ENCODE peak calls at places on chromosome 15, in ten cellular contexts. O, K, T, P, Z, U, S, J, M and C are unnamed samples.

GRCh38 chr15:71792521-71792920 is 17.8 kb upstream of the NR2E3 start:
- DNase-seq in P (no peak), M (peak; percentile 44), U (no peak), T (no peak), O (no peak), S (peak; percentile 70), K (no peak), Z (peak; percentile 64), J (no peak), C (no peak)

GRCh38 chr15:31811641-31812040 is 218.7 kb upstream of the CHRNA7 start:
- DNase-seq in Z (no peak), K (no peak), O (no peak), M (no peak), P (no peak), U (no peak), T (no peak), S (no peak), J (no peak), C (no peak)

GRCh38 chr15:28094732-28095521 is 4.2 kb downstream of the OCA2 start:
- DNase-seq in Z (no peak), U (no peak), P (peak; percentile 74), O (no peak), T (no peak), J (no peak), M (no peak), K (no peak), S (peak; percentile 28), C (no peak)

GRCh38 chr15:101489236-101489632 is 273 bp downstream of the PCSK6 start:
- DNase-seq in J (no peak), O (peak; percentile 88), Z (no peak), K (no peak), P (peak; percentile 59), T (no peak), S (peak; percentile 16), M (no peak), U (no peak), C (no peak)

GRCh38 chr15:92780816-92781215 is 119.3 kb upstream of the CHD2 start:
- DNase-seq in Z (no peak), J (no peak), T (no peak), U (no peak), M (no peak), P (no peak), O (no peak), S (no peak), K (no peak), C (no peak)

GRCh38 chr15:83567318-83567717 is 86.6 kb upstream of the ADAMTSL3 start:
- DNase-seq in P (no peak), T (no peak), O (no peak), M (no peak), U (no peak), S (peak; percentile 52), J (no peak), K (no peak), Z (no peak), C (no peak)

GRCh38 chr15:65368646-65369045 is 9.2 kb downstream of the IGDCC3 start:
- DNase-seq in K (no peak), J (no peak), Z (no peak), S (no peak), P (no peak), U (no peak), T (no peak), M (no peak), O (no peak), C (no peak)

GRCh38 chr15:99324082-99324620 is 72.9 kb downstream of the LRRC28 start:
- DNase-seq in O (no peak), S (peak; percentile 77), M (peak; percentile 58), U (no peak), Z (no peak), J (peak; percentile 20), K (peak; percentile 94), P (no peak), T (no peak), C (peak; percentile 83)

GRCh38 chr15:73388256-73388781 is 19.6 kb upstream of the HCN4 start:
- DNase-seq in T (no peak), M (peak; percentile 21), P (no peak), O (peak; percentile 16), U (no peak), K (no peak), J (no peak), Z (peak; percentile 95), S (peak; percentile 89), C (peak; percentile 40)